ENCODE peak calls at places on chromosomes 16 and 17, in ten cellular contexts. V, M, O, I, B, Z, R, T, X and Y are unnamed samples.

GRCh38 chr16:53518550-53519416 is 15.8 kb upstream of the AKTIP start:
- DNase-seq in T (peak; percentile 83), O (peak; percentile 87), Z (no peak), B (peak; percentile 43), I (peak; percentile 80), R (peak; percentile 60), V (no peak), X (no peak), M (peak; percentile 54), Y (no peak)

GRCh38 chr16:67406111-67406593 is 10.1 kb downstream of the ZDHHC1 start:
- DNase-seq in R (no peak), I (no peak), X (no peak), Z (no peak), T (no peak), M (no peak), V (no peak), B (no peak), O (no peak), Y (no peak)

GRCh38 chr17:17413215-17413792 is 63.5 kb upstream of the MED9 start:
- DNase-seq in V (no peak), B (no peak), R (no peak), T (no peak), I (no peak), O (no peak), Z (no peak), M (no peak), X (no peak), Y (no peak)

GRCh38 chr16:1653023-1653422 is 25.1 kb upstream of the JPT2 start:
- DNase-seq in X (no peak), R (no peak), I (no peak), M (no peak), B (no peak), O (no peak), T (no peak), V (no peak), Z (no peak), Y (no peak)

GRCh38 chr17:80279895-80280294 is 19.2 kb downstream of the RNF213 start:
- DNase-seq in R (no peak), V (peak; percentile 73), I (no peak), Z (peak; percentile 63), O (peak; percentile 85), B (no peak), X (no peak), T (no peak), M (peak; percentile 62), Y (no peak)

GRCh38 chr17:47095268-47095667 is 93.8 kb downstream of the CDC27 start:
- DNase-seq in V (no peak), X (no peak), Z (no peak), T (no peak), M (no peak), B (no peak), R (no peak), I (no peak), O (peak; percentile 55), Y (no peak)

GRCh38 chr16:70657956-70658355 is 11.6 kb downstream of the IL34 start:
- DNase-seq in R (no peak), V (peak; percentile 93), O (no peak), B (no peak), X (no peak), I (no peak), Z (no peak), M (peak; percentile 36), T (no peak), Y (no peak)

GRCh38 chr17:17352836-17353624 is 49.9 kb downstream of the NT5M start:
- DNase-seq in T (no peak), X (no peak), I (peak; percentile 43), Z (no peak), O (no peak), R (no peak), V (peak; percentile 50), M (no peak), B (no peak), Y (no peak)

GRCh38 chr17:58121925-58122324 is 26.3 kb upstream of the OR4D1 start:
- DNase-seq in I (no peak), Z (no peak), B (no peak), O (peak; percentile 22), V (peak; percentile 30), X (peak; percentile 3), T (peak; percentile 45), M (peak; percentile 14), R (no peak), Y (no peak)

GRCh38 chr16:10629592-10629963 is 49.2 kb upstream of the EMP2 start:
- DNase-seq in R (no peak), V (no peak), B (no peak), Z (no peak), X (no peak), I (no peak), O (no peak), T (no peak), M (no peak), Y (no peak)

GRCh38 chr16:72400257-72401078 is 228.5 kb upstream of the PMFBP1 start:
- DNase-seq in O (peak; percentile 60), Z (no peak), I (no peak), V (peak; percentile 74), R (no peak), T (no peak), B (no peak), X (peak; percentile 31), M (peak; percentile 20), Y (peak; percentile 1)